ENCODE peak calls at places on chromosomes 12 and 14, in four cellular contexts. One of them, this sample, is unnamed.

GRCh38 chr12:132384916-132385315 is 55.5 kb upstream of the GALNT9 start:
- DNase-seq in heart right ventricle: no peak
- DNase-seq in NCI-H345: no peak
- DNase-seq in stimulated activated CD8-positive, alpha-beta memory T cell treated with anti-CD3 and anti-CD28 coated beads, Interleukin-4, amount 100 ng/mL, for 48 hours: no peak
- DNase-seq in this sample: no peak

GRCh38 chr14:56720703-56721426 is 89.4 kb downstream of the OTX2 start:
- DNase-seq in heart right ventricle: no peak
- DNase-seq in NCI-H345: no peak
- DNase-seq in stimulated activated CD8-positive, alpha-beta memory T cell treated with anti-CD3 and anti-CD28 coated beads, Interleukin-4, amount 100 ng/mL, for 48 hours: no peak
- DNase-seq in this sample: no peak

GRCh38 chr14:81221579-81222102 is 882 bp upstream of the GTF2A1 start:
- DNase-seq in heart right ventricle: no peak
- DNase-seq in NCI-H345: no peak
- DNase-seq in stimulated activated CD8-positive, alpha-beta memory T cell treated with anti-CD3 and anti-CD28 coated beads, Interleukin-4, amount 100 ng/mL, for 48 hours: no peak
- DNase-seq in this sample: no peak

GRCh38 chr14:52131640-52132320 is 62.9 kb upstream of the NID2 start:
- DNase-seq in heart right ventricle: peak; percentile 54
- DNase-seq in NCI-H345: peak; percentile 89
- DNase-seq in stimulated activated CD8-positive, alpha-beta memory T cell treated with anti-CD3 and anti-CD28 coated beads, Interleukin-4, amount 100 ng/mL, for 48 hours: peak; percentile 60
- DNase-seq in this sample: peak; percentile 79

GRCh38 chr12:55696141-55696540 is 11.6 kb downstream of the ITGA7 start:
- DNase-seq in heart right ventricle: no peak
- DNase-seq in NCI-H345: no peak
- DNase-seq in stimulated activated CD8-positive, alpha-beta memory T cell treated with anti-CD3 and anti-CD28 coated beads, Interleukin-4, amount 100 ng/mL, for 48 hours: no peak
- DNase-seq in this sample: no peak

GRCh38 chr14:87030182-87030581 is 962.8 kb downstream of the GALC start:
- DNase-seq in heart right ventricle: no peak
- DNase-seq in NCI-H345: no peak
- DNase-seq in stimulated activated CD8-positive, alpha-beta memory T cell treated with anti-CD3 and anti-CD28 coated beads, Interleukin-4, amount 100 ng/mL, for 48 hours: no peak
- DNase-seq in this sample: no peak

GRCh38 chr14:61671086-61671485 is 24.2 kb upstream of the HIF1A start:
- DNase-seq in heart right ventricle: no peak
- DNase-seq in NCI-H345: no peak
- DNase-seq in stimulated activated CD8-positive, alpha-beta memory T cell treated with anti-CD3 and anti-CD28 coated beads, Interleukin-4, amount 100 ng/mL, for 48 hours: no peak
- DNase-seq in this sample: no peak

GRCh38 chr12:42976122-42976521 is 386.6 kb upstream of the PRICKLE1 start:
- DNase-seq in heart right ventricle: no peak
- DNase-seq in NCI-H345: no peak
- DNase-seq in stimulated activated CD8-positive, alpha-beta memory T cell treated with anti-CD3 and anti-CD28 coated beads, Interleukin-4, amount 100 ng/mL, for 48 hours: no peak
- DNase-seq in this sample: no peak

GRCh38 chr12:68240975-68241374 is 12.4 kb downstream of the IL22 start:
- DNase-seq in heart right ventricle: no peak
- DNase-seq in NCI-H345: no peak
- DNase-seq in stimulated activated CD8-positive, alpha-beta memory T cell treated with anti-CD3 and anti-CD28 coated beads, Interleukin-4, amount 100 ng/mL, for 48 hours: peak; percentile 59
- DNase-seq in this sample: no peak

GRCh38 chr12:18689781-18690180 is 48.0 kb downstream of the PLCZ1 start:
- DNase-seq in heart right ventricle: no peak
- DNase-seq in NCI-H345: no peak
- DNase-seq in stimulated activated CD8-positive, alpha-beta memory T cell treated with anti-CD3 and anti-CD28 coated beads, Interleukin-4, amount 100 ng/mL, for 48 hours: no peak
- DNase-seq in this sample: no peak

GRCh38 chr12:13368971-13369370 is 172.4 kb downstream of the EMP1 start:
- DNase-seq in heart right ventricle: no peak
- DNase-seq in NCI-H345: peak; percentile 53
- DNase-seq in stimulated activated CD8-positive, alpha-beta memory T cell treated with anti-CD3 and anti-CD28 coated beads, Interleukin-4, amount 100 ng/mL, for 48 hours: no peak
- DNase-seq in this sample: no peak

GRCh38 chr12:115437061-115437567 is 753.1 kb upstream of the TBX3 start:
- DNase-seq in heart right ventricle: peak; percentile 24
- DNase-seq in NCI-H345: peak; percentile 57
- DNase-seq in stimulated activated CD8-positive, alpha-beta memory T cell treated with anti-CD3 and anti-CD28 coated beads, Interleukin-4, amount 100 ng/mL, for 48 hours: no peak
- DNase-seq in this sample: no peak

GRCh38 chr12:21940972-21941521 is at the start of gene ABCC9:
- DNase-seq in heart right ventricle: peak; percentile 67
- DNase-seq in NCI-H345: no peak
- DNase-seq in stimulated activated CD8-positive, alpha-beta memory T cell treated with anti-CD3 and anti-CD28 coated beads, Interleukin-4, amount 100 ng/mL, for 48 hours: peak; percentile 25
- DNase-seq in this sample: no peak